ENCODE peak calls at places on chromosomes 11 and 22, in five cellular contexts. Q is CD4-positive, alpha-beta memory T cell; F is stimulated activated CD4-positive, alpha-beta T cell treated with anti-CD3 and anti-CD28 coated beads, TNF-alpha, amount 100 ng/mL, for 1 hour; M is effector CD4-positive, alpha-beta T cell; T is ovary. P is an unnamed sample.

GRCh38 chr22:30240541-30241417 is 5.8 kb downstream of the LIF start:
- DNase-seq in Q (no peak), T (no peak), F (no peak), M (no peak), P (no peak)

GRCh38 chr11:12834166-12834565 is 159.9 kb downstream of the TEAD1 start:
- DNase-seq in F (no peak), T (no peak), Q (no peak), M (no peak), P (no peak)

GRCh38 chr11:33747969-33748368 is 11.7 kb upstream of the CD59 start:
- DNase-seq in M (no peak), F (no peak), Q (no peak), T (no peak), P (no peak)

GRCh38 chr11:17631702-17632365 is 84.8 kb downstream of the OTOG start:
- DNase-seq in Q (no peak), M (no peak), T (no peak), F (no peak), P (no peak)

GRCh38 chr11:32090774-32091370 is at the start of gene RCN1:
- DNase-seq in Q (no peak), T (peak), F (no peak), M (peak), P (peak)

GRCh38 chr11:7612661-7613393 is 60.5 kb downstream of the CYB5R2 start:
- DNase-seq in Q (no peak), T (no peak), F (no peak), M (no peak), P (no peak)

GRCh38 chr11:101583180-101584128 is at the start of gene TRPC6:
- DNase-seq in F (no peak), Q (no peak), M (no peak), T (peak), P (no peak)

GRCh38 chr22:36546092-36546804 is 17.3 kb upstream of the EIF3D start:
- DNase-seq in M (no peak), F (no peak), Q (no peak), T (no peak), P (no peak)

GRCh38 chr11:132032555-132032954 is 662.1 kb downstream of the NTM start:
- DNase-seq in F (no peak), M (no peak), T (no peak), Q (no peak), P (no peak)

GRCh38 chr11:89498845-89499448 is 7.8 kb upstream of the NOX4 start:
- DNase-seq in M (no peak), F (no peak), T (no peak), Q (no peak), P (no peak)

GRCh38 chr11:119509969-119510401 is 87.0 kb upstream of the THY1 start:
- DNase-seq in Q (no peak), T (no peak), M (no peak), F (no peak), P (peak)

GRCh38 chr11:42410251-42410956 is 901.4 kb upstream of the API5 start:
- DNase-seq in F (no peak), Q (no peak), T (no peak), M (no peak), P (no peak)

GRCh38 chr11:63961608-63962412 is 12.6 kb upstream of the COX8A start:
- DNase-seq in T (no peak), M (no peak), Q (no peak), F (no peak), P (peak)

GRCh38 chr22:27881404-27881803 is 37.7 kb downstream of the PITPNB start:
- DNase-seq in T (peak), M (no peak), Q (no peak), F (no peak), P (no peak)

GRCh38 chr11:35077709-35078695 is 61.0 kb upstream of the CD44 start:
- DNase-seq in T (no peak), F (no peak), Q (peak), M (peak), P (peak)

GRCh38 chr11:7485136-7485853 is at the start of gene OLFML1:
- DNase-seq in Q (no peak), T (peak), M (no peak), F (no peak), P (no peak)

P was measured in skeletal muscle cell.